ENCODE peak calls at places on chromosome 2, in seven cellular contexts. One of them, this sample, is unnamed.

GRCh38 chr2:208279236-208279635 is 13.2 kb downstream of the PIKFYVE start:
- DNase-seq in GM23248: no peak
- DNase-seq in GM23338: no peak
- DNase-seq in H9: no peak
- DNase-seq in fibroblast of lung: no peak
- DNase-seq in HepG2: no peak
- DNase-seq in hepatocyte: no peak
- DNase-seq in this sample: no peak

GRCh38 chr2:8298783-8299182 is 383.1 kb upstream of the ID2 start:
- DNase-seq in GM23248: no peak
- DNase-seq in GM23338: no peak
- DNase-seq in H9: no peak
- DNase-seq in fibroblast of lung: no peak
- DNase-seq in HepG2: no peak
- DNase-seq in hepatocyte: peak
- DNase-seq in this sample: no peak

GRCh38 chr2:45169339-45170190 is 160.3 kb upstream of the SIX2 start:
- DNase-seq in GM23248: peak
- DNase-seq in GM23338: peak
- DNase-seq in H9: peak
- DNase-seq in fibroblast of lung: no peak
- DNase-seq in HepG2: no peak
- DNase-seq in hepatocyte: peak
- DNase-seq in this sample: no peak

GRCh38 chr2:216774620-216775019 is 79.3 kb upstream of the IGFBP5 start:
- DNase-seq in GM23248: peak
- DNase-seq in GM23338: no peak
- DNase-seq in H9: no peak
- DNase-seq in fibroblast of lung: peak
- DNase-seq in HepG2: no peak
- DNase-seq in hepatocyte: peak
- DNase-seq in this sample: peak

GRCh38 chr2:100660851-100661584 is 98.2 kb downstream of the PDCL3 start:
- DNase-seq in GM23248: no peak
- DNase-seq in GM23338: no peak
- DNase-seq in H9: no peak
- DNase-seq in fibroblast of lung: no peak
- DNase-seq in HepG2: no peak
- DNase-seq in hepatocyte: no peak
- DNase-seq in this sample: no peak

GRCh38 chr2:60295591-60295962 is 257.9 kb downstream of the BCL11A start:
- DNase-seq in GM23248: no peak
- DNase-seq in GM23338: peak
- DNase-seq in H9: peak
- DNase-seq in fibroblast of lung: no peak
- DNase-seq in HepG2: no peak
- DNase-seq in hepatocyte: no peak
- DNase-seq in this sample: no peak

GRCh38 chr2:35220471-35220870 is 1135.1 kb upstream of the CRIM1 start:
- DNase-seq in GM23248: peak
- DNase-seq in GM23338: no peak
- DNase-seq in H9: no peak
- DNase-seq in fibroblast of lung: peak
- DNase-seq in HepG2: no peak
- DNase-seq in hepatocyte: no peak
- DNase-seq in this sample: no peak

GRCh38 chr2:63029058-63029457 is 21.6 kb upstream of the OTX1 start:
- DNase-seq in GM23248: peak
- DNase-seq in GM23338: no peak
- DNase-seq in H9: no peak
- DNase-seq in fibroblast of lung: peak
- DNase-seq in HepG2: no peak
- DNase-seq in hepatocyte: no peak
- DNase-seq in this sample: peak

GRCh38 chr2:159557437-159558034 is 58.8 kb downstream of the BAZ2B start:
- DNase-seq in GM23248: peak
- DNase-seq in GM23338: peak
- DNase-seq in H9: peak
- DNase-seq in fibroblast of lung: peak
- DNase-seq in HepG2: peak
- DNase-seq in hepatocyte: peak
- DNase-seq in this sample: peak

GRCh38 chr2:46857871-46858696 is 57.5 kb downstream of the MCFD2 start:
- DNase-seq in GM23248: peak
- DNase-seq in GM23338: no peak
- DNase-seq in H9: no peak
- DNase-seq in fibroblast of lung: peak
- DNase-seq in HepG2: no peak
- DNase-seq in hepatocyte: no peak
- DNase-seq in this sample: peak

GRCh38 chr2:131016826-131017596 is 76.2 kb downstream of the FAM168B start:
- DNase-seq in GM23248: peak
- DNase-seq in GM23338: no peak
- DNase-seq in H9: no peak
- DNase-seq in fibroblast of lung: peak
- DNase-seq in HepG2: peak
- DNase-seq in hepatocyte: peak
- DNase-seq in this sample: peak

GRCh38 chr2:129002751-129003150 is 684.1 kb upstream of the HS6ST1 start:
- DNase-seq in GM23248: no peak
- DNase-seq in GM23338: no peak
- DNase-seq in H9: no peak
- DNase-seq in fibroblast of lung: no peak
- DNase-seq in HepG2: no peak
- DNase-seq in hepatocyte: no peak
- DNase-seq in this sample: no peak

DNA sequence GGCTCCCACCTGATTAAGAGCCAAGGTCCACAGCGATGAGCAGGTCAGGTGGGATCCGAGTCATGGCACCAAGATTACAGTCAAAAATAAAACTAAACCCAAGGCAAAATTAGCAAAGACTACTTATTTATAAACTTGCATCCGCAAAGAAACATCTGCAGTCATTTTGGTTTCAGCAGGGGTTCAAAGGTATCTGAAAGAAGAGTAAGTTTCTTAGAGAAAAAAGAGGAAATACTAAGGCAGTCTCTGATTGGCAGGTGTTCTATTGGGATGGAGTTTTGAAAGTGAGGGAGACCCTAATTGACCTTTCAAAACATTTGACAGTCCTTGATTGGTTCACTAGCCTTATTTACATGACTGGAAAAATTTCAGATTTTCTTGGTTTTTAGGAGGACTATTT is 11.0 kb upstream of the PLB1 start:
- DNase-seq in GM23248: no peak
- DNase-seq in GM23338: no peak
- DNase-seq in H9: no peak
- DNase-seq in fibroblast of lung: no peak
- DNase-seq in HepG2: no peak
- DNase-seq in hepatocyte: no peak
- DNase-seq in this sample: no peak
- H3K4me2 ChIP-seq in GM23248: no peak
- H3K4me2 ChIP-seq in GM23338: no peak
- H3K4me2 ChIP-seq in H9: no peak
- H3K4me2 ChIP-seq in fibroblast of lung: no peak
- H3K4me2 ChIP-seq in HepG2: no peak
- H3K4me2 ChIP-seq in hepatocyte: no peak
- H3K4me2 ChIP-seq in this sample: no peak

GRCh38 chr2:33278245-33278943 is 198.1 kb upstream of the RASGRP3 start:
- DNase-seq in GM23248: no peak
- DNase-seq in GM23338: no peak
- DNase-seq in H9: no peak
- DNase-seq in fibroblast of lung: no peak
- DNase-seq in HepG2: no peak
- DNase-seq in hepatocyte: no peak
- DNase-seq in this sample: no peak

GRCh38 chr2:33275689-33276444 is 200.6 kb upstream of the RASGRP3 start:
- DNase-seq in GM23248: peak
- DNase-seq in GM23338: no peak
- DNase-seq in H9: no peak
- DNase-seq in fibroblast of lung: peak
- DNase-seq in HepG2: peak
- DNase-seq in hepatocyte: peak
- DNase-seq in this sample: peak

GRCh38 chr2:33273479-33273878 is 203.0 kb upstream of the RASGRP3 start:
- DNase-seq in GM23248: no peak
- DNase-seq in GM23338: no peak
- DNase-seq in H9: no peak
- DNase-seq in fibroblast of lung: no peak
- DNase-seq in HepG2: no peak
- DNase-seq in hepatocyte: no peak
- DNase-seq in this sample: no peak

GRCh38 chr2:33274524-33274923 is 201.9 kb upstream of the RASGRP3 start:
- DNase-seq in GM23248: no peak
- DNase-seq in GM23338: no peak
- DNase-seq in H9: no peak
- DNase-seq in fibroblast of lung: no peak
- DNase-seq in HepG2: no peak
- DNase-seq in hepatocyte: no peak
- DNase-seq in this sample: no peak

DNA sequence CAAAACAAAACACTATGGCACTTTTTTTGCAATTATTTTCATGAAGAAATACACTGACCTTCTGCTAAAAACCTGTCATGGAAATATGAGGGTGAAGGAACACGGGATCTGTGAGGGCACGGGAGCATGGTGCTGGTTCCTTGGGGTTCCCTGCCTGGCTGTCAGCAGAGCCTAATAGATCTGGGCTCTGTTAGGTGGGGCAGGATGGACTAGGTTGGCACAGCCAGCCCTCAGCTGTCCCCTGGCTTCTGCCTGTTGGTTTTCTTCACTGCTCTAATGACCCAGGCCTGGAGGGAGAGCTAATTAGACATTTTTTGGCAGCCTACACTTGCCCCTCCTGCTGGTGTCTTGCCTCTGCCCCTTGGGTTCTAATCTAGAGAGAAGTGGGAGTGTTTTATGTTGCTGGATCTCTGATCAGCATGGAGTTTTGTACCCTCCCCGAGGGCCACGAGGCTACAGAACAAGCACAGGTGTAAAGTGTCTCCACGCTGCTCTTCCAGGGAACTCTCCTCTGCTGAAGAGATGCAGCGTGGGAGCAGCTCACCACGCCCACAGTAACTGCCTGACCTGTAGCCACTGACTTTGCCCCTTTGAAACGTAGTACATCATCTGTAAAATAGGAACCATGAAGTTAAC is 199.5 kb upstream of the RASGRP3 start:
- DNase-seq in GM23248: no peak
- DNase-seq in GM23338: no peak
- DNase-seq in H9: no peak
- DNase-seq in fibroblast of lung: no peak
- DNase-seq in HepG2: no peak
- DNase-seq in hepatocyte: no peak
- DNase-seq in this sample: no peak
- H2AFZ ChIP-seq in GM23248: no peak
- H2AFZ ChIP-seq in GM23338: no peak
- H2AFZ ChIP-seq in H9: no peak
- H2AFZ ChIP-seq in fibroblast of lung: no peak
- H2AFZ ChIP-seq in HepG2: no peak
- H2AFZ ChIP-seq in hepatocyte: no peak
- H2AFZ ChIP-seq in this sample: no peak

GRCh38 chr2:189545424-189545823 is 35.2 kb downstream of the SLC40A1 start:
- DNase-seq in GM23248: no peak
- DNase-seq in GM23338: no peak
- DNase-seq in H9: no peak
- DNase-seq in fibroblast of lung: no peak
- DNase-seq in HepG2: no peak
- DNase-seq in hepatocyte: no peak
- DNase-seq in this sample: no peak

GRCh38 chr2:189541591-189541990 is 39.0 kb downstream of the SLC40A1 start:
- DNase-seq in GM23248: no peak
- DNase-seq in GM23338: no peak
- DNase-seq in H9: no peak
- DNase-seq in fibroblast of lung: no peak
- DNase-seq in HepG2: no peak
- DNase-seq in hepatocyte: no peak
- DNase-seq in this sample: no peak

GRCh38 chr2:189540551-189540950 is 40.0 kb downstream of the SLC40A1 start:
- DNase-seq in GM23248: peak
- DNase-seq in GM23338: no peak
- DNase-seq in H9: no peak
- DNase-seq in fibroblast of lung: no peak
- DNase-seq in HepG2: no peak
- DNase-seq in hepatocyte: no peak
- DNase-seq in this sample: no peak

GRCh38 chr2:189544638-189545037 is 35.9 kb downstream of the SLC40A1 start:
- DNase-seq in GM23248: no peak
- DNase-seq in GM23338: no peak
- DNase-seq in H9: no peak
- DNase-seq in fibroblast of lung: no peak
- DNase-seq in HepG2: no peak
- DNase-seq in hepatocyte: no peak
- DNase-seq in this sample: no peak

GRCh38 chr2:189542145-189542882 is 38.3 kb downstream of the SLC40A1 start:
- DNase-seq in GM23248: no peak
- DNase-seq in GM23338: no peak
- DNase-seq in H9: no peak
- DNase-seq in fibroblast of lung: no peak
- DNase-seq in HepG2: peak
- DNase-seq in hepatocyte: peak
- DNase-seq in this sample: no peak
- H3K4me2 ChIP-seq in GM23248: no peak
- H3K4me2 ChIP-seq in GM23338: no peak
- H3K4me2 ChIP-seq in H9: no peak
- H3K4me2 ChIP-seq in fibroblast of lung: no peak
- H3K4me2 ChIP-seq in HepG2: peak
- H3K4me2 ChIP-seq in hepatocyte: no peak
- H3K4me2 ChIP-seq in this sample: no peak

GRCh38 chr2:43832457-43832856 is 6.2 kb downstream of the ABCG5 start:
- DNase-seq in GM23248: peak
- DNase-seq in GM23338: peak
- DNase-seq in H9: no peak
- DNase-seq in fibroblast of lung: peak
- DNase-seq in HepG2: no peak
- DNase-seq in hepatocyte: no peak
- DNase-seq in this sample: no peak

GRCh38 chr2:43837033-43837432 is 1.6 kb downstream of the ABCG5 start:
- DNase-seq in GM23248: no peak
- DNase-seq in GM23338: no peak
- DNase-seq in H9: no peak
- DNase-seq in fibroblast of lung: no peak
- DNase-seq in HepG2: no peak
- DNase-seq in hepatocyte: no peak
- DNase-seq in this sample: no peak

GRCh38 chr2:43826305-43827250 is 12.1 kb downstream of the ABCG5 start:
- DNase-seq in GM23248: no peak
- DNase-seq in GM23338: no peak
- DNase-seq in H9: no peak
- DNase-seq in fibroblast of lung: no peak
- DNase-seq in HepG2: no peak
- DNase-seq in hepatocyte: no peak
- DNase-seq in this sample: no peak

GRCh38 chr2:43825841-43826240 is 12.8 kb downstream of the ABCG5 start:
- DNase-seq in GM23248: no peak
- DNase-seq in GM23338: no peak
- DNase-seq in H9: no peak
- DNase-seq in fibroblast of lung: no peak
- DNase-seq in HepG2: no peak
- DNase-seq in hepatocyte: no peak
- DNase-seq in this sample: no peak

GRCh38 chr2:43831438-43832294 is 7.0 kb downstream of the ABCG5 start:
- DNase-seq in GM23248: peak
- DNase-seq in GM23338: peak
- DNase-seq in H9: no peak
- DNase-seq in fibroblast of lung: peak
- DNase-seq in HepG2: no peak
- DNase-seq in hepatocyte: no peak
- DNase-seq in this sample: no peak
- H2AFZ ChIP-seq in GM23248: peak
- H2AFZ ChIP-seq in GM23338: peak
- H2AFZ ChIP-seq in H9: no peak
- H2AFZ ChIP-seq in fibroblast of lung: no peak
- H2AFZ ChIP-seq in HepG2: no peak
- H2AFZ ChIP-seq in hepatocyte: no peak
- H2AFZ ChIP-seq in this sample: peak

This sample was measured in IMR-90.